ENCODE peak calls at places on chromosomes 5 and 9, in seven cellular contexts. T, I, N, O, E, L and W are unnamed samples.

GRCh38 chr5:111252799-111253564 is 28.8 kb downstream of the CAMK4 start:
- DNase-seq in T (no peak), I (no peak), N (no peak), O (no peak), E (no peak), L (no peak), W (no peak)

GRCh38 chr5:43926923-43927322 is 323.9 kb downstream of the NNT start:
- DNase-seq in T (no peak), I (no peak), N (no peak), O (no peak), E (no peak), L (no peak), W (no peak)

GRCh38 chr9:96008502-96009222 is 133.2 kb downstream of the ERCC6L2 start:
- DNase-seq in T (no peak), I (no peak), N (no peak), O (no peak), E (no peak), L (no peak), W (no peak)

GRCh38 chr9:86614871-86615849 is 260.9 kb upstream of the TUT7 start:
- DNase-seq in T (no peak), I (no peak), N (no peak), O (peak; percentile 74), E (no peak), L (no peak), W (no peak)

GRCh38 chr5:172455511-172456061 is 1.3 kb upstream of the SH3PXD2B start:
- DNase-seq in T (no peak), I (no peak), N (no peak), O (no peak), E (no peak), L (peak; percentile 79), W (peak; percentile 74)

GRCh38 chr5:17147225-17148120 is 70.0 kb upstream of the BASP1 start:
- DNase-seq in T (no peak), I (no peak), N (no peak), O (peak; percentile 11), E (no peak), L (no peak), W (no peak)

GRCh38 chr5:147084702-147085101 is 150.1 kb upstream of the STK32A start:
- DNase-seq in T (no peak), I (peak; percentile 48), N (no peak), O (no peak), E (no peak), L (no peak), W (peak; percentile 65)

GRCh38 chr9:120982851-120983250 is 56.3 kb upstream of the TRAF1 start:
- DNase-seq in T (no peak), I (no peak), N (no peak), O (no peak), E (no peak), L (no peak), W (no peak)

GRCh38 chr5:92998456-92998855 is 582.6 kb downstream of the NR2F1-AS1 start:
- DNase-seq in T (no peak), I (no peak), N (no peak), O (no peak), E (no peak), L (no peak), W (no peak)

GRCh38 chr9:126682928-126683697 is 69.4 kb downstream of the LMX1B start:
- DNase-seq in T (no peak), I (no peak), N (no peak), O (peak; percentile 40), E (no peak), L (no peak), W (no peak)

GRCh38 chr9:112325127-112325526 is 8.3 kb downstream of the PTBP3 start:
- DNase-seq in T (no peak), I (no peak), N (no peak), O (peak; percentile 74), E (no peak), L (no peak), W (no peak)

GRCh38 chr5:83059341-83059740 is 17.9 kb downstream of the TMEM167A start:
- DNase-seq in T (no peak), I (no peak), N (no peak), O (no peak), E (no peak), L (no peak), W (no peak)

GRCh38 chr5:151223447-151224264 is at the start of gene CCDC69:
- DNase-seq in T (no peak), I (peak; percentile 78), N (peak; percentile 66), O (peak; percentile 88), E (peak; percentile 72), L (peak; percentile 81), W (peak; percentile 91)

GRCh38 chr9:21873540-21874221 is 71.2 kb downstream of the MTAP start:
- DNase-seq in T (no peak), I (no peak), N (no peak), O (no peak), E (no peak), L (no peak), W (no peak)

GRCh38 chr9:2066312-2067273 is 51.4 kb downstream of the SMARCA2 start:
- DNase-seq in T (no peak), I (no peak), N (no peak), O (peak; percentile 85), E (peak; percentile 11), L (no peak), W (no peak)

GRCh38 chr5:68252678-68253520 is 37.3 kb downstream of the PIK3R1 start:
- DNase-seq in T (peak; percentile 35), I (peak; percentile 53), N (no peak), O (peak; percentile 91), E (peak; percentile 42), L (peak; percentile 61), W (peak; percentile 82)

GRCh38 chr9:99034149-99034548 is 70.8 kb upstream of the TGFBR1 start:
- DNase-seq in T (no peak), I (no peak), N (no peak), O (no peak), E (no peak), L (no peak), W (no peak)

GRCh38 chr9:117795271-117795670 is 91.1 kb downstream of the TLR4 start:
- DNase-seq in T (no peak), I (no peak), N (no peak), O (no peak), E (no peak), L (no peak), W (no peak)

GRCh38 chr9:136695955-136696354 is 8.7 kb upstream of the AGPAT2 start:
- DNase-seq in T (no peak), I (no peak), N (no peak), O (no peak), E (no peak), L (no peak), W (no peak)

GRCh38 chr9:135358161-135358940 is 121.2 kb upstream of the PPP1R26 start:
- DNase-seq in T (no peak), I (no peak), N (no peak), O (no peak), E (no peak), L (no peak), W (no peak)

GRCh38 chr9:134275379-134275778 is 50.9 kb upstream of the RXRA start:
- DNase-seq in T (no peak), I (no peak), N (no peak), O (peak; percentile 66), E (no peak), L (no peak), W (no peak)
- TF ChIP-seq CTCF in T (no peak), I (no peak), N (no peak), O (peak; percentile 54), E (no peak), L (no peak), W (no peak)

GRCh38 chr5:1754531-1755220 is 45.0 kb downstream of the MRPL36 start:
- DNase-seq in T (no peak), I (peak; percentile 14), N (peak; percentile 28), O (no peak), E (no peak), L (peak; percentile 28), W (peak; percentile 26)
- H3K36me3 ChIP-seq in T (no peaks in the 10 kb centered on the region), I (no peaks in the 10 kb centered on the region), N (no peaks in the 10 kb centered on the region), O (no peaks in the 10 kb centered on the region), E (no peaks in the 10 kb centered on the region), L (no peaks in the 10 kb centered on the region), W (no peaks in the 10 kb centered on the region)

DNA sequence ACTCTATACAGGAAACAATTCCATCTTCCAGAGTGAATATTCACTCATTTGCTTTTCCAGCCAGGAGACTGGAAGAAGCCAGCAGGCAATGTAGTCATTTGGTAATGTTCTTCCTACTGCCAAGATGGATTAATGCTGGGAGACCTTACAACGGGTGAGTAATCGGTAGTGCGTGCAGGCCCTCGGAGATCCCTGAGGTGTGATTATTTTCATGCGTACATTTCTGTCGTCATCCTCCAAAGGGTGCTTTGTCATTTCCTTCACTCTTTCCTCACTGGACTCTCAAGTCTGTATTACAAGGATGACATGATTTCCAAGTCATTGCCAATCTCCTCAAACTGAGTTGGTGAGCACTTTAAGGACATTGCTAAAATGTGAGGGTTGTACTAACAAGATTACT is 263.5 kb downstream of the CWC27 start:
- DNase-seq in T (peak; percentile 7), I (no peak), N (no peak), O (no peak), E (no peak), L (no peak), W (no peak)
- TF ChIP-seq POLR2AphosphoS5 in T (no peak), I (peak; percentile 43), N (no peak), O (no peak), E (no peak), L (no peak), W (no peak)

DNA sequence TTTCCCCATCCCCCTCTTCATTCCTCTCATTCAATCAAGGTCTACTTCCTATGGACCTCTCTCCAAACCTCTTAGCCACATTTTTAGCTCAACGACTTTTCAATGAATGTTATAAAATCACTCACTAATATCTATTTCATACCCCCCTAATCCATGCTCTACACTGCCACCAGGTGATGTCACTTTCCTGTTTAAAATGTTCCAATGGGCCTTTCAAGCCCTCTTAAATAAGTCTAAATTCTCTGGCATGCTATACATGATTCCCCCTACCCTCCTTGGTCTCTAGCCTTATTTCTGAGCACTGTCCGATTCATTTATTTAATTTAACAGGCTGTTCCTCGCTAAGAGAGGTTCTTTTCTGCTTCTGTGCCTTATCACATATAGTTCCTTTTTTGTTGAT is 9.3 kb downstream of the ABHD17B start:
- DNase-seq in T (no peak), I (no peak), N (no peak), O (peak; percentile 51), E (no peak), L (no peak), W (no peak)
- TF ChIP-seq CTCF in T (no peak), I (no peak), N (no peak), O (no peak), E (no peak), L (no peak), W (no peak)

DNA sequence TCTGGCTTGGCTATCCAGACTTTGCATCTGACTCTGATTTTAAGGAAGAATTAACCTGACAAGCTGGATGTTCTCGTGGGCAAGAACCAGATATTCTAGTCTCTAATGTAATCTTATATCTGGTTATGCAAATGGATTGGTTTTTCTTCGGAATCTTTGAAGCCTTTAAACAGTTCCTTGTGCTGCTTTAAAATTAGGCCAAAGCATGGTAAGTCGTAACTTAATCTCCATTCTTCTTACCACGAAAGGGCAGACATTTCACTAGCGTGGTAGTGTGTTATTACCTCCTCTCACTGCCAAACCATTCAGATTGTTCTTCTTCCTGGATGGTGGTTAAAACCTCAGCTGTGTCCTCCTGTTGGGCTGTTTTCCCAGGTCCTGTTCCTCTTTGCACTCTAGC is 34.1 kb upstream of the TTC23L start:
- DNase-seq in T (no peak), I (no peak), N (no peak), O (no peak), E (no peak), L (no peak), W (no peak)
- H3K36me3 ChIP-seq in T (no peaks in the 10 kb centered on the region), I (no peaks in the 10 kb centered on the region), N (no peaks in the 10 kb centered on the region), O (peaks cover 26% of the 10 kb centered on the region), E (no peaks in the 10 kb centered on the region), L (no peaks in the 10 kb centered on the region), W (peaks cover 27% of the 10 kb centered on the region)

GRCh38 chr5:96336351-96336985 is 96.6 kb downstream of the PCSK1 start:
- DNase-seq in T (peak; percentile 88), I (peak; percentile 80), N (no peak), O (peak; percentile 88), E (peak; percentile 85), L (peak; percentile 73), W (peak; percentile 81)
- TF ChIP-seq POLR2AphosphoS5 in T (no peak), I (peak; percentile 29), N (no peak), O (no peak), E (peak; percentile 81), L (no peak), W (no peak)